ENCODE peak calls at places on chromosome 6, in four cellular contexts. T is NCI-H460; X is stimulated activated CD8-positive, alpha-beta memory T cell treated with anti-CD3 and anti-CD28 coated beads, Interleukin-4, amount 100 ng/mL, for 4 hours; H is left ventricle myocardium inferior. V is an unnamed sample.

GRCh38 chr6:167996424-167997199 is 859 bp upstream of the KIF25 start:
- DNase-seq in X (no peak), T (no peak), H (no peak), V (no peak)

GRCh38 chr6:77123527-77123926 is 339.8 kb downstream of the HTR1B start:
- DNase-seq in H (no peak), T (no peak), X (no peak), V (no peak)

GRCh38 chr6:135520781-135521180 is 23.2 kb upstream of the AHI1 start:
- DNase-seq in X (no peak), T (no peak), H (no peak), V (no peak)

GRCh38 chr6:96626749-96627353 is 63.9 kb downstream of the FHL5 start:
- DNase-seq in T (peak; percentile 19), X (no peak), H (no peak), V (peak; percentile 36)

GRCh38 chr6:156795825-156796224 is 18.6 kb downstream of the ARID1B start:
- DNase-seq in H (no peak), X (no peak), T (no peak), V (no peak)

GRCh38 chr6:82113231-82113630 is 134.3 kb downstream of the IBTK start:
- DNase-seq in H (no peak), T (no peak), X (no peak), V (no peak)

GRCh38 chr6:44657201-44657824 is 269.8 kb downstream of the CDC5L start:
- DNase-seq in T (no peak), H (no peak), X (no peak), V (no peak)

GRCh38 chr6:138920906-138921305 is 67.1 kb downstream of the REPS1 start:
- DNase-seq in H (no peak), X (no peak), T (no peak), V (peak; percentile 78)

GRCh38 chr6:113111550-113111949 is 745.6 kb upstream of the MARCKS start:
- DNase-seq in T (no peak), X (no peak), H (no peak), V (no peak)

GRCh38 chr6:38713812-38714211 is 1.3 kb upstream of the DNAH8 start:
- DNase-seq in X (peak; percentile 27), H (no peak), T (no peak), V (peak; percentile 45)

GRCh38 chr6:72955666-72956065 is 269.6 kb downstream of the KHDC1L start:
- DNase-seq in H (no peak), X (no peak), T (no peak), V (no peak)

GRCh38 chr6:53566755-53567154 is 21.9 kb upstream of the GCLC start:
- DNase-seq in T (no peak), X (no peak), H (no peak), V (no peak)

GRCh38 chr6:40293824-40294188 is 293.4 kb downstream of the LRFN2 start:
- DNase-seq in X (no peak), H (no peak), T (no peak), V (no peak)

GRCh38 chr6:44067760-44068139 is 59.5 kb downstream of the MRPL14 start:
- DNase-seq in T (no peak), H (no peak), X (no peak), V (no peak)

GRCh38 chr6:87071683-87072082 is 23.2 kb downstream of the CGA start:
- DNase-seq in T (no peak), H (no peak), X (no peak), V (no peak)

GRCh38 chr6:117616971-117617765 is 14.9 kb upstream of the GOPC start:
- DNase-seq in T (no peak), X (peak; percentile 17), H (no peak), V (no peak)

GRCh38 chr6:154289818-154290508 is 66.6 kb downstream of the IPCEF1 start:
- DNase-seq in X (no peak), H (no peak), T (no peak), V (peak; percentile 9)

GRCh38 chr6:25387483-25387882 is 108.3 kb downstream of the CARMIL1 start:
- DNase-seq in T (no peak), H (no peak), X (no peak), V (no peak)

GRCh38 chr6:31497595-31498476 is at the start of gene MICB:
- DNase-seq in T (peak; percentile 23), X (peak; percentile 77), H (peak; percentile 71), V (peak; percentile 87)

GRCh38 chr6:11598687-11599086 is 61.1 kb downstream of the TMEM170B start:
- DNase-seq in H (no peak), T (no peak), X (no peak), V (no peak)

GRCh38 chr6:15901141-15902115 is 227.5 kb upstream of the MYLIP start:
- DNase-seq in X (no peak), H (no peak), T (no peak), V (no peak)

GRCh38 chr6:156183678-156184077 is 593.5 kb upstream of the ARID1B start:
- DNase-seq in H (no peak), T (no peak), X (no peak), V (peak; percentile 25)

GRCh38 chr6:169810066-169810989 is 58.9 kb downstream of the ERMARD start:
- DNase-seq in T (no peak), X (no peak), H (no peak), V (no peak)

GRCh38 chr6:159633196-159633595 is 59.8 kb downstream of the SOD2 start:
- DNase-seq in T (peak; percentile 6), X (no peak), H (no peak), V (peak; percentile 58)

GRCh38 chr6:158460602-158461092 is 99.2 kb upstream of the TMEM181 start:
- DNase-seq in X (no peak), T (no peak), H (no peak), V (peak; percentile 85)

GRCh38 chr6:42512498-42513042 is 51.3 kb upstream of the UBR2 start:
- DNase-seq in X (no peak), H (no peak), T (no peak), V (no peak)

GRCh38 chr6:4342407-4343137 is 207.2 kb upstream of the ECI2 start:
- DNase-seq in X (no peak), H (no peak), T (no peak), V (no peak)

GRCh38 chr6:138678168-138678567 is 95.4 kb upstream of the CCDC28A start:
- DNase-seq in T (no peak), X (no peak), H (no peak), V (no peak)

GRCh38 chr6:7909323-7910276 is 988 bp downstream of the TXNDC5 start:
- DNase-seq in T (no peak), H (peak; percentile 67), X (peak; percentile 12), V (peak; percentile 82)

GRCh38 chr6:121838842-121839241 is 403.4 kb downstream of the GJA1 start:
- DNase-seq in H (peak; percentile 59), T (no peak), X (no peak), V (no peak)

GRCh38 chr6:49955847-49956246 is 8.1 kb downstream of the DEFB114 start:
- DNase-seq in T (no peak), H (no peak), X (no peak), V (no peak)

GRCh38 chr6:161257778-161258457 is 15.9 kb downstream of the AGPAT4 start:
- DNase-seq in X (no peak), T (no peak), H (no peak), V (peak; percentile 89)

GRCh38 chr6:21609881-21610329 is 16.4 kb downstream of the SOX4 start:
- DNase-seq in T (no peak), H (no peak), X (no peak), V (no peak)

GRCh38 chr6:122998403-122998965 is 2.4 kb downstream of the CLVS2 start:
- DNase-seq in T (no peak), H (no peak), X (no peak), V (no peak)

GRCh38 chr6:25186919-25187318 is 92.3 kb upstream of the CARMIL1 start:
- DNase-seq in T (no peak), X (no peak), H (no peak), V (no peak)

V was measured in dermis blood vessel endothelial cell.